ENCODE peak calls at places on chromosomes 1 and 21, in ten cellular contexts. J, F, W, N, C, R, Z, D, O and P are unnamed samples.

GRCh38 chr1:116697892-116698595 is 30.5 kb upstream of the IGSF3 start:
- DNase-seq in J (no peak), F (peak), W (no peak), N (no peak), C (peak), R (no peak), Z (peak), D (no peak), O (no peak), P (peak)

GRCh38 chr1:171814692-171815091 is 26.6 kb upstream of the DNM3 start:
- DNase-seq in J (peak), F (no peak), W (no peak), N (no peak), C (no peak), R (no peak), Z (peak), D (no peak), O (no peak), P (no peak)

GRCh38 chr1:44672254-44672955 is 1.9 kb downstream of the TMEM53 start:
- DNase-seq in J (peak), F (peak), W (no peak), N (no peak), C (no peak), R (no peak), Z (peak), D (peak), O (no peak), P (no peak)

GRCh38 chr1:194908643-194909042 is 1699.6 kb downstream of the KCNT2 start:
- DNase-seq in J (no peak), F (no peak), W (no peak), N (no peak), C (no peak), R (no peak), Z (no peak), D (no peak), O (no peak), P (no peak)

GRCh38 chr1:3219005-3219724 is 150.2 kb downstream of the PRDM16 start:
- DNase-seq in J (peak), F (peak), W (peak), N (no peak), C (no peak), R (peak), Z (peak), D (peak), O (peak), P (no peak)

GRCh38 chr1:198084509-198084908 is 72.3 kb upstream of the NEK7 start:
- DNase-seq in J (no peak), F (no peak), W (no peak), N (no peak), C (no peak), R (no peak), Z (no peak), D (no peak), O (no peak), P (no peak)

GRCh38 chr1:25031601-25031965 is 101.5 kb upstream of the RUNX3 start:
- DNase-seq in J (no peak), F (no peak), W (no peak), N (peak), C (no peak), R (no peak), Z (no peak), D (no peak), O (no peak), P (no peak)

GRCh38 chr1:228691926-228692325 is 43.4 kb upstream of the RHOU start:
- DNase-seq in J (peak), F (peak), W (no peak), N (no peak), C (no peak), R (peak), Z (peak), D (no peak), O (no peak), P (peak)

GRCh38 chr1:199173356-199173755 is 534.5 kb downstream of the PTPRC start:
- DNase-seq in J (no peak), F (peak), W (no peak), N (no peak), C (no peak), R (no peak), Z (peak), D (no peak), O (no peak), P (no peak)

GRCh38 chr1:202618387-202619022 is 91.7 kb downstream of the SYT2 start:
- DNase-seq in J (peak), F (peak), W (no peak), N (no peak), C (no peak), R (no peak), Z (peak), D (no peak), O (peak), P (peak)

GRCh38 chr1:241639653-241640148 is 468 bp downstream of the CHML start:
- DNase-seq in J (peak), F (peak), W (peak), N (peak), C (no peak), R (peak), Z (peak), D (peak), O (peak), P (no peak)

GRCh38 chr21:42833439-42833815 is 45.9 kb downstream of the WDR4 start:
- DNase-seq in J (no peak), F (peak), W (no peak), N (peak), C (no peak), R (no peak), Z (peak), D (no peak), O (no peak), P (no peak)

GRCh38 chr1:92980732-92981647 is 19.7 kb upstream of the DIPK1A start:
- DNase-seq in J (no peak), F (no peak), W (no peak), N (peak), C (no peak), R (no peak), Z (no peak), D (no peak), O (no peak), P (no peak)

GRCh38 chr1:229138066-229138465 is 132.8 kb upstream of the RAB4A start:
- DNase-seq in J (no peak), F (no peak), W (no peak), N (no peak), C (no peak), R (no peak), Z (no peak), D (no peak), O (no peak), P (no peak)

GRCh38 chr1:229208481-229208880 is 62.4 kb upstream of the RAB4A start:
- DNase-seq in J (peak), F (peak), W (no peak), N (no peak), C (no peak), R (no peak), Z (no peak), D (no peak), O (no peak), P (no peak)

GRCh38 chr1:112769611-112770010 is 54.5 kb upstream of the PPM1J start:
- DNase-seq in J (peak), F (peak), W (no peak), N (no peak), C (no peak), R (no peak), Z (no peak), D (no peak), O (no peak), P (no peak)

GRCh38 chr21:42047821-42048613 is 23.1 kb upstream of the UMODL1 start:
- DNase-seq in J (peak), F (no peak), W (no peak), N (no peak), C (no peak), R (no peak), Z (peak), D (peak), O (no peak), P (no peak)

GRCh38 chr1:153880962-153881361 is 41.8 kb downstream of the GATAD2B start:
- DNase-seq in J (peak), F (peak), W (peak), N (peak), C (peak), R (peak), Z (peak), D (peak), O (peak), P (peak)

GRCh38 chr1:145871994-145872411 is 13.1 kb upstream of the PIAS3 start:
- DNase-seq in J (peak), F (no peak), W (peak), N (peak), C (no peak), R (no peak), Z (peak), D (no peak), O (no peak), P (no peak)

GRCh38 chr1:39158330-39159086 is 46.0 kb upstream of the MACF1 start:
- DNase-seq in J (peak), F (peak), W (no peak), N (no peak), C (no peak), R (peak), Z (no peak), D (no peak), O (peak), P (no peak)

GRCh38 chr1:15115542-15116330 is 37.8 kb upstream of the TMEM51 start:
- DNase-seq in J (no peak), F (no peak), W (no peak), N (no peak), C (no peak), R (no peak), Z (peak), D (no peak), O (no peak), P (no peak)

GRCh38 chr21:15289896-15290841 is 225.4 kb upstream of the NRIP1 start:
- DNase-seq in J (no peak), F (no peak), W (no peak), N (peak), C (no peak), R (peak), Z (no peak), D (no peak), O (peak), P (no peak)

GRCh38 chr1:2237773-2238172 is 9.7 kb downstream of the SKI start:
- DNase-seq in J (no peak), F (no peak), W (peak), N (peak), C (no peak), R (no peak), Z (peak), D (peak), O (peak), P (no peak)

GRCh38 chr21:17514124-17514481 is 1.3 kb downstream of the CXADR start:
- DNase-seq in J (peak), F (peak), W (no peak), N (no peak), C (no peak), R (peak), Z (no peak), D (no peak), O (no peak), P (peak)

GRCh38 chr1:209657140-209657879 is 5.1 kb upstream of the LAMB3 start:
- DNase-seq in J (no peak), F (peak), W (no peak), N (no peak), C (no peak), R (no peak), Z (no peak), D (no peak), O (no peak), P (peak)

GRCh38 chr1:25694167-25694566 is 77.6 kb downstream of the MAN1C1 start:
- DNase-seq in J (no peak), F (no peak), W (no peak), N (no peak), C (no peak), R (no peak), Z (peak), D (no peak), O (no peak), P (no peak)

GRCh38 chr1:230849451-230850194 is 18.7 kb downstream of the C1orf198 start:
- DNase-seq in J (peak), F (peak), W (no peak), N (no peak), C (no peak), R (peak), Z (peak), D (peak), O (no peak), P (peak)

GRCh38 chr1:183497218-183497617 is 24.9 kb downstream of the SMG7 start:
- DNase-seq in J (no peak), F (no peak), W (no peak), N (no peak), C (no peak), R (no peak), Z (no peak), D (no peak), O (no peak), P (no peak)

GRCh38 chr1:59498640-59499039 is 201.7 kb downstream of the FGGY start:
- DNase-seq in J (peak), F (no peak), W (peak), N (no peak), C (peak), R (no peak), Z (peak), D (peak), O (no peak), P (no peak)

GRCh38 chr1:200242379-200243041 is 167.3 kb downstream of the ZNF281 start:
- DNase-seq in J (peak), F (no peak), W (no peak), N (no peak), C (no peak), R (no peak), Z (no peak), D (peak), O (no peak), P (no peak)

GRCh38 chr1:6424619-6425593 is at the start of gene ESPN:
- DNase-seq in J (no peak), F (no peak), W (no peak), N (no peak), C (no peak), R (no peak), Z (no peak), D (no peak), O (no peak), P (no peak)

GRCh38 chr1:171743014-171743870 is 1.4 kb upstream of the VAMP4 start:
- DNase-seq in J (peak), F (peak), W (no peak), N (no peak), C (no peak), R (peak), Z (peak), D (no peak), O (no peak), P (peak)

GRCh38 chr1:169634877-169635276 is 5.0 kb upstream of the SELP start:
- DNase-seq in J (no peak), F (no peak), W (no peak), N (no peak), C (no peak), R (no peak), Z (no peak), D (no peak), O (no peak), P (no peak)

GRCh38 chr1:169630006-169630405 is at the start of gene SELP:
- DNase-seq in J (peak), F (no peak), W (no peak), N (no peak), C (no peak), R (no peak), Z (no peak), D (no peak), O (no peak), P (no peak)

GRCh38 chr1:169631249-169631648 is 1.3 kb upstream of the SELP start:
- DNase-seq in J (no peak), F (no peak), W (no peak), N (no peak), C (no peak), R (no peak), Z (no peak), D (no peak), O (no peak), P (no peak)

DNA sequence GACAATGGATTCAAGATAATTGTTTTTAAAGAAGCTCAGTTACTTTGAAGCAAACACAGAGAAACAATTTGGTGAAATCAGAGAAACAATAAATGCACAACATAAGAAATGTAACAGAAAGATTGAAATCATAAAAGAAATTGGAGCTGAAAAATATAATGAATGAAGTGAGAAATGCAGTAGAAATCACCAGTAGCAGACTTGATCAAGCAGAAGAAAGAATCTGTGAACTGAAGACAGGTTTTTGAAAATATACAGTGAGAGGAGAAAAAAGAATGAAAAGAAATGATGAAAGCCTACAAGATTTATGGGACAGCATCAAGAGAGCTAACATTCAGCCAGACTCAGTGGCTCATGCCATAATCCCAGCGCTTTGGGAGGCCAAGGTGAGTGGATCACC is 4.2 kb upstream of the SELP start:
- DNase-seq in J (no peak), F (no peak), W (no peak), N (no peak), C (no peak), R (no peak), Z (no peak), D (no peak), O (no peak), P (no peak)
- TF ChIP-seq CTCF in J (no peak), F (no peak), W (no peak), N (no peak), C (no peak), R (no peak), Z (no peak), D (no peak), O (no peak), P (no peak)

GRCh38 chr1:196609114-196609737 is 986 bp upstream of the KCNT2 start:
- DNase-seq in J (no peak), F (peak), W (no peak), N (no peak), C (no peak), R (no peak), Z (peak), D (no peak), O (no peak), P (no peak)
- TF ChIP-seq CTCF in J (no peak), F (no peak), W (no peak), N (no peak), C (peak), R (no peak), Z (no peak), D (no peak), O (no peak), P (no peak)

GRCh38 chr21:31967334-31967733 is 94.5 kb downstream of the HUNK start:
- DNase-seq in J (no peak), F (no peak), W (no peak), N (no peak), C (no peak), R (no peak), Z (no peak), D (no peak), O (no peak), P (no peak)
- TF ChIP-seq CTCF in J (no peak), F (no peak), W (no peak), N (no peak), C (no peak), R (no peak), Z (no peak), D (no peak), O (no peak), P (no peak)

GRCh38 chr1:61436016-61436415 is 288.9 kb downstream of the TM2D1 start:
- DNase-seq in J (no peak), F (no peak), W (no peak), N (no peak), C (no peak), R (no peak), Z (no peak), D (no peak), O (no peak), P (no peak)
- TF ChIP-seq CTCF in J (peak), F (no peak), W (no peak), N (no peak), C (peak), R (no peak), Z (no peak), D (no peak), O (no peak), P (no peak)

GRCh38 chr1:232630894-232631195 is 912 bp upstream of the SIPA1L2 start:
- DNase-seq in J (no peak), F (no peak), W (no peak), N (no peak), C (no peak), R (no peak), Z (no peak), D (no peak), O (no peak), P (no peak)
- TF ChIP-seq CTCF in J (no peak), F (no peak), W (no peak), N (no peak), C (no peak), R (no peak), Z (no peak), D (no peak), O (no peak), P (peak)